ENCODE peak calls at places on chromosome 4, in seven cellular contexts. One of them, this sample, is unnamed.

GRCh38 chr4:92334716-92335350 is 31.1 kb downstream of the GRID2 start:
- DNase-seq in GDM1: no peak
- DNase-seq in posterior vena cava: no peak
- DNase-seq in NAMALWA: no peak
- DNase-seq in stimulated activated CD4-positive, alpha-beta T cell treated with anti-CD3 and anti-CD28 coated beads, TNF-alpha, amount 100 ng/mL, for 1 hour: no peak
- DNase-seq in ecto neural progenitor cell: no peak
- DNase-seq in activated gamma-delta T cell treated with Interleukin-2 at 50 U/mL for 16 hours: no peak
- DNase-seq in this sample: no peak

GRCh38 chr4:100738388-100739165 is 220.8 kb upstream of the EMCN start:
- DNase-seq in NAMALWA: no peak
- DNase-seq in posterior vena cava: no peak
- DNase-seq in GDM1: no peak
- DNase-seq in stimulated activated CD4-positive, alpha-beta T cell treated with anti-CD3 and anti-CD28 coated beads, TNF-alpha, amount 100 ng/mL, for 1 hour: no peak
- DNase-seq in activated gamma-delta T cell treated with Interleukin-2 at 50 U/mL for 16 hours: no peak
- DNase-seq in ecto neural progenitor cell: no peak
- DNase-seq in this sample: no peak

GRCh38 chr4:3322059-3322550 is 29.3 kb downstream of the RGS12 start:
- DNase-seq in GDM1: no peak
- DNase-seq in activated gamma-delta T cell treated with Interleukin-2 at 50 U/mL for 16 hours: no peak
- DNase-seq in NAMALWA: no peak
- DNase-seq in ecto neural progenitor cell: peak
- DNase-seq in stimulated activated CD4-positive, alpha-beta T cell treated with anti-CD3 and anti-CD28 coated beads, TNF-alpha, amount 100 ng/mL, for 1 hour: no peak
- DNase-seq in posterior vena cava: no peak
- DNase-seq in this sample: no peak

GRCh38 chr4:146018247-146018646 is 79.6 kb upstream of the ZNF827 start:
- DNase-seq in GDM1: no peak
- DNase-seq in ecto neural progenitor cell: no peak
- DNase-seq in NAMALWA: no peak
- DNase-seq in stimulated activated CD4-positive, alpha-beta T cell treated with anti-CD3 and anti-CD28 coated beads, TNF-alpha, amount 100 ng/mL, for 1 hour: no peak
- DNase-seq in posterior vena cava: no peak
- DNase-seq in activated gamma-delta T cell treated with Interleukin-2 at 50 U/mL for 16 hours: no peak
- DNase-seq in this sample: no peak

GRCh38 chr4:26459756-26460530 is 30.3 kb downstream of the CCKAR start:
- DNase-seq in posterior vena cava: no peak
- DNase-seq in GDM1: no peak
- DNase-seq in stimulated activated CD4-positive, alpha-beta T cell treated with anti-CD3 and anti-CD28 coated beads, TNF-alpha, amount 100 ng/mL, for 1 hour: no peak
- DNase-seq in NAMALWA: no peak
- DNase-seq in activated gamma-delta T cell treated with Interleukin-2 at 50 U/mL for 16 hours: no peak
- DNase-seq in ecto neural progenitor cell: no peak
- DNase-seq in this sample: no peak

GRCh38 chr4:7540216-7540615 is 105.5 kb upstream of the PSAPL1 start:
- DNase-seq in GDM1: no peak
- DNase-seq in ecto neural progenitor cell: no peak
- DNase-seq in NAMALWA: peak
- DNase-seq in activated gamma-delta T cell treated with Interleukin-2 at 50 U/mL for 16 hours: no peak
- DNase-seq in posterior vena cava: no peak
- DNase-seq in stimulated activated CD4-positive, alpha-beta T cell treated with anti-CD3 and anti-CD28 coated beads, TNF-alpha, amount 100 ng/mL, for 1 hour: no peak
- DNase-seq in this sample: no peak

GRCh38 chr4:102405706-102406510 is 60.6 kb upstream of the SLC39A8 start:
- DNase-seq in activated gamma-delta T cell treated with Interleukin-2 at 50 U/mL for 16 hours: no peak
- DNase-seq in NAMALWA: no peak
- DNase-seq in ecto neural progenitor cell: no peak
- DNase-seq in GDM1: no peak
- DNase-seq in stimulated activated CD4-positive, alpha-beta T cell treated with anti-CD3 and anti-CD28 coated beads, TNF-alpha, amount 100 ng/mL, for 1 hour: no peak
- DNase-seq in posterior vena cava: no peak
- DNase-seq in this sample: no peak

GRCh38 chr4:99117876-99118693 is 26.0 kb downstream of the ADH4 start:
- DNase-seq in activated gamma-delta T cell treated with Interleukin-2 at 50 U/mL for 16 hours: no peak
- DNase-seq in GDM1: no peak
- DNase-seq in posterior vena cava: no peak
- DNase-seq in stimulated activated CD4-positive, alpha-beta T cell treated with anti-CD3 and anti-CD28 coated beads, TNF-alpha, amount 100 ng/mL, for 1 hour: no peak
- DNase-seq in ecto neural progenitor cell: no peak
- DNase-seq in NAMALWA: peak
- DNase-seq in this sample: no peak

GRCh38 chr4:99886146-99886545 is 8.1 kb downstream of the LAMTOR3 start:
- DNase-seq in stimulated activated CD4-positive, alpha-beta T cell treated with anti-CD3 and anti-CD28 coated beads, TNF-alpha, amount 100 ng/mL, for 1 hour: no peak
- DNase-seq in NAMALWA: no peak
- DNase-seq in activated gamma-delta T cell treated with Interleukin-2 at 50 U/mL for 16 hours: no peak
- DNase-seq in ecto neural progenitor cell: no peak
- DNase-seq in GDM1: no peak
- DNase-seq in posterior vena cava: no peak
- DNase-seq in this sample: no peak

GRCh38 chr4:55808187-55808586 is 11.4 kb upstream of the EXOC1L start:
- DNase-seq in GDM1: no peak
- DNase-seq in stimulated activated CD4-positive, alpha-beta T cell treated with anti-CD3 and anti-CD28 coated beads, TNF-alpha, amount 100 ng/mL, for 1 hour: no peak
- DNase-seq in activated gamma-delta T cell treated with Interleukin-2 at 50 U/mL for 16 hours: no peak
- DNase-seq in ecto neural progenitor cell: peak
- DNase-seq in posterior vena cava: no peak
- DNase-seq in NAMALWA: peak
- DNase-seq in this sample: no peak

GRCh38 chr4:100657187-100657586 is 139.4 kb upstream of the EMCN start:
- DNase-seq in NAMALWA: no peak
- DNase-seq in GDM1: no peak
- DNase-seq in posterior vena cava: no peak
- DNase-seq in activated gamma-delta T cell treated with Interleukin-2 at 50 U/mL for 16 hours: no peak
- DNase-seq in ecto neural progenitor cell: no peak
- DNase-seq in stimulated activated CD4-positive, alpha-beta T cell treated with anti-CD3 and anti-CD28 coated beads, TNF-alpha, amount 100 ng/mL, for 1 hour: no peak
- DNase-seq in this sample: no peak

GRCh38 chr4:25861951-25862410 is 807 bp downstream of the SEL1L3 start:
- DNase-seq in GDM1: no peak
- DNase-seq in activated gamma-delta T cell treated with Interleukin-2 at 50 U/mL for 16 hours: peak
- DNase-seq in ecto neural progenitor cell: no peak
- DNase-seq in posterior vena cava: no peak
- DNase-seq in NAMALWA: peak
- DNase-seq in stimulated activated CD4-positive, alpha-beta T cell treated with anti-CD3 and anti-CD28 coated beads, TNF-alpha, amount 100 ng/mL, for 1 hour: no peak
- DNase-seq in this sample: peak

GRCh38 chr4:5366421-5366820 is 315.1 kb downstream of the STK32B start:
- DNase-seq in NAMALWA: no peak
- DNase-seq in ecto neural progenitor cell: no peak
- DNase-seq in stimulated activated CD4-positive, alpha-beta T cell treated with anti-CD3 and anti-CD28 coated beads, TNF-alpha, amount 100 ng/mL, for 1 hour: no peak
- DNase-seq in GDM1: no peak
- DNase-seq in activated gamma-delta T cell treated with Interleukin-2 at 50 U/mL for 16 hours: no peak
- DNase-seq in posterior vena cava: no peak
- DNase-seq in this sample: no peak

GRCh38 chr4:25757452-25757851 is 101.8 kb downstream of the SLC34A2 start:
- DNase-seq in posterior vena cava: no peak
- DNase-seq in NAMALWA: no peak
- DNase-seq in ecto neural progenitor cell: no peak
- DNase-seq in activated gamma-delta T cell treated with Interleukin-2 at 50 U/mL for 16 hours: no peak
- DNase-seq in stimulated activated CD4-positive, alpha-beta T cell treated with anti-CD3 and anti-CD28 coated beads, TNF-alpha, amount 100 ng/mL, for 1 hour: no peak
- DNase-seq in GDM1: no peak
- DNase-seq in this sample: no peak

GRCh38 chr4:150236626-150237025 is 158.4 kb downstream of the DCLK2 start:
- DNase-seq in stimulated activated CD4-positive, alpha-beta T cell treated with anti-CD3 and anti-CD28 coated beads, TNF-alpha, amount 100 ng/mL, for 1 hour: no peak
- DNase-seq in ecto neural progenitor cell: no peak
- DNase-seq in GDM1: no peak
- DNase-seq in activated gamma-delta T cell treated with Interleukin-2 at 50 U/mL for 16 hours: no peak
- DNase-seq in NAMALWA: no peak
- DNase-seq in posterior vena cava: no peak
- DNase-seq in this sample: no peak

GRCh38 chr4:2818351-2818939 is 25.2 kb upstream of the ADD1 start:
- DNase-seq in NAMALWA: no peak
- DNase-seq in posterior vena cava: no peak
- DNase-seq in GDM1: no peak
- DNase-seq in stimulated activated CD4-positive, alpha-beta T cell treated with anti-CD3 and anti-CD28 coated beads, TNF-alpha, amount 100 ng/mL, for 1 hour: no peak
- DNase-seq in ecto neural progenitor cell: no peak
- DNase-seq in activated gamma-delta T cell treated with Interleukin-2 at 50 U/mL for 16 hours: no peak
- DNase-seq in this sample: peak

GRCh38 chr4:41526628-41527027 is 11.3 kb upstream of the LIMCH1 start:
- DNase-seq in activated gamma-delta T cell treated with Interleukin-2 at 50 U/mL for 16 hours: no peak
- DNase-seq in posterior vena cava: no peak
- DNase-seq in GDM1: no peak
- DNase-seq in ecto neural progenitor cell: no peak
- DNase-seq in NAMALWA: no peak
- DNase-seq in stimulated activated CD4-positive, alpha-beta T cell treated with anti-CD3 and anti-CD28 coated beads, TNF-alpha, amount 100 ng/mL, for 1 hour: no peak
- DNase-seq in this sample: no peak

GRCh38 chr4:184193556-184194525 is 23.8 kb downstream of the ENPP6 start:
- DNase-seq in activated gamma-delta T cell treated with Interleukin-2 at 50 U/mL for 16 hours: no peak
- DNase-seq in NAMALWA: peak
- DNase-seq in stimulated activated CD4-positive, alpha-beta T cell treated with anti-CD3 and anti-CD28 coated beads, TNF-alpha, amount 100 ng/mL, for 1 hour: no peak
- DNase-seq in posterior vena cava: no peak
- DNase-seq in GDM1: no peak
- DNase-seq in ecto neural progenitor cell: no peak
- DNase-seq in this sample: no peak

GRCh38 chr4:114907514-114908099 is 205.8 kb downstream of the NDST4 start:
- DNase-seq in GDM1: no peak
- DNase-seq in stimulated activated CD4-positive, alpha-beta T cell treated with anti-CD3 and anti-CD28 coated beads, TNF-alpha, amount 100 ng/mL, for 1 hour: no peak
- DNase-seq in posterior vena cava: no peak
- DNase-seq in activated gamma-delta T cell treated with Interleukin-2 at 50 U/mL for 16 hours: no peak
- DNase-seq in ecto neural progenitor cell: no peak
- DNase-seq in NAMALWA: no peak
- DNase-seq in this sample: no peak

GRCh38 chr4:153439831-153440230 is 26.3 kb upstream of the TMEM131L start:
- DNase-seq in posterior vena cava: no peak
- DNase-seq in GDM1: no peak
- DNase-seq in stimulated activated CD4-positive, alpha-beta T cell treated with anti-CD3 and anti-CD28 coated beads, TNF-alpha, amount 100 ng/mL, for 1 hour: no peak
- DNase-seq in activated gamma-delta T cell treated with Interleukin-2 at 50 U/mL for 16 hours: no peak
- DNase-seq in ecto neural progenitor cell: no peak
- DNase-seq in NAMALWA: peak
- DNase-seq in this sample: no peak

GRCh38 chr4:64724689-64725088 is 315.4 kb upstream of the TECRL start:
- DNase-seq in ecto neural progenitor cell: no peak
- DNase-seq in posterior vena cava: peak
- DNase-seq in activated gamma-delta T cell treated with Interleukin-2 at 50 U/mL for 16 hours: no peak
- DNase-seq in stimulated activated CD4-positive, alpha-beta T cell treated with anti-CD3 and anti-CD28 coated beads, TNF-alpha, amount 100 ng/mL, for 1 hour: no peak
- DNase-seq in NAMALWA: no peak
- DNase-seq in GDM1: no peak
- DNase-seq in this sample: no peak

GRCh38 chr4:6926681-6927478 is 17.3 kb downstream of the TBC1D14 start:
- DNase-seq in activated gamma-delta T cell treated with Interleukin-2 at 50 U/mL for 16 hours: peak
- DNase-seq in stimulated activated CD4-positive, alpha-beta T cell treated with anti-CD3 and anti-CD28 coated beads, TNF-alpha, amount 100 ng/mL, for 1 hour: peak
- DNase-seq in posterior vena cava: peak
- DNase-seq in NAMALWA: no peak
- DNase-seq in GDM1: no peak
- DNase-seq in ecto neural progenitor cell: no peak
- DNase-seq in this sample: peak